ENCODE peak calls at places on chromosomes 3 and 15, in six cellular contexts. O is IMR-90, G is mesendoderm, V is mesenchymal stem cell, W is H1, N is neuronal stem cell. D is an unnamed sample.

GRCh38 chr3:100902572-100902971 is 90.6 kb downstream of the ABI3BP start:
- DNase-seq in O (peak), G (no peak), V (no peak), W (no peak), N (no peak), D (no peak)

GRCh38 chr15:66489179-66489791 is 8.3 kb downstream of the SNAPC5 start:
- DNase-seq in O (no peak), G (no peak), V (no peak), W (no peak), N (no peak), D (no peak)

GRCh38 chr3:99895706-99896441 is 78.2 kb downstream of the CMSS1 start:
- DNase-seq in O (peak), G (peak), V (peak), W (no peak), N (no peak), D (peak)

GRCh38 chr3:27659279-27660021 is 62.7 kb downstream of the EOMES start:
- DNase-seq in O (peak), G (peak), V (peak), W (no peak), N (peak), D (peak)

GRCh38 chr3:10511809-10512494 is 6.6 kb upstream of the ATP2B2 start:
- DNase-seq in O (peak), G (peak), V (peak), W (no peak), N (no peak), D (no peak)

GRCh38 chr3:155370198-155370597 is 76.7 kb upstream of the STRIT1 start:
- DNase-seq in O (no peak), G (no peak), V (no peak), W (no peak), N (no peak), D (no peak)

GRCh38 chr3:113914646-113915045 is 33.2 kb upstream of the ZDHHC23 start:
- DNase-seq in O (peak), G (no peak), V (no peak), W (no peak), N (no peak), D (no peak)

GRCh38 chr15:90213818-90214204 is 12.7 kb downstream of the SEMA4B start:
- DNase-seq in O (no peak), G (no peak), V (no peak), W (no peak), N (no peak), D (no peak)

GRCh38 chr15:91548588-91548987 is 304.9 kb upstream of the SLCO3A1 start:
- DNase-seq in O (peak), G (no peak), V (no peak), W (no peak), N (no peak), D (no peak)

GRCh38 chr3:197366301-197367044 is 68.1 kb upstream of the DLG1 start:
- DNase-seq in O (no peak), G (no peak), V (no peak), W (no peak), N (no peak), D (no peak)

GRCh38 chr3:120092444-120092843 is 1.8 kb downstream of the GSK3B start:
- DNase-seq in O (no peak), G (no peak), V (no peak), W (no peak), N (no peak), D (no peak)

GRCh38 chr3:165254812-165255211 is 58.6 kb upstream of the SLITRK3 start:
- DNase-seq in O (no peak), G (peak), V (peak), W (no peak), N (peak), D (peak)

GRCh38 chr3:45654344-45654934 is 34.8 kb upstream of the SACM1L start:
- DNase-seq in O (no peak), G (no peak), V (no peak), W (no peak), N (no peak), D (peak)

GRCh38 chr15:73305331-73306211 is 63.2 kb downstream of the HCN4 start:
- DNase-seq in O (peak), G (peak), V (peak), W (peak), N (peak), D (peak)

DNA sequence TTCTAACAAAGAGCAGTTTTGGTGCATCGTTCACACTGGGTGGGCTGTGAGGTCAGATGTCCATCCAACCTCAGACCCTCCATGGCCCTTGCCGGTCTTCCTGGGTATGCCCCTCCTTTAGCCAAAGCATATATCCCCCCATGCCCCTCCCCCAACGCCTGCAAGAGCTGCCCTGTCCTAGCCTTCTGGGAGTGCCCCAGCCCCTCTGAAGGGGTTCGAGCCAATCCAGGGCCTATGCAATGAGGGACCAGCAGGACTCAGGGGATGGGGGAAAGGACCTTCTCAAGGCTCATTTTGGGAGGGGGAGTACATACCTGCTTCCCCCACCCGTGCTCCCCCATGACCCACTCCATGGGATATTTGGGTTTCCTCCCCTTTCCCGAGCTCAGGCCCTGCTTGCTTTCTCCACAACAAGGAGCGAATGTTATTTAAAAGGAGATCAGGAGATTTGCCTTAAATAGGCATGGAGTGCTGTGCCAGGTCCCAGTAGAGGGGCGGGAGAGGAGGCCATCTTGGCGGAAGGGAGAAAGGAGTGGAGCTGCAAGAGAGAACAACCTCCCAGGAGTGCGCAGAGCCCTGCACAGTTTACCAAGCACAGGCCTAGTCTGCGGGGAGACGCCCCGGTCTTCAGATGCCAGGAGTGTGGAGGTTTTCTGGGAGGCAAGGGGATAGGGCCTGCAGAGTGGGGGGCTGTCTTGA is 18.2 kb downstream of the PIF1 start:
- DNase-seq in O (no peak), G (peak), V (no peak), W (no peak), N (no peak), D (no peak)
- H2AK5ac ChIP-seq in O (no peak), G (no peak), V (no peak), W (peak), N (peak), D (peak)

GRCh38 chr15:52714968-52715367 is 35.8 kb upstream of the ATOSA start:
- DNase-seq in O (no peak), G (no peak), V (no peak), W (no peak), N (no peak), D (no peak)

GRCh38 chr15:52710050-52710709 is 31.0 kb upstream of the ATOSA start:
- DNase-seq in O (no peak), G (no peak), V (no peak), W (no peak), N (no peak), D (no peak)

GRCh38 chr15:52706091-52706490 is 26.9 kb upstream of the ATOSA start:
- DNase-seq in O (no peak), G (no peak), V (no peak), W (no peak), N (no peak), D (no peak)

GRCh38 chr15:52710710-52711107 is 31.5 kb upstream of the ATOSA start:
- DNase-seq in O (no peak), G (no peak), V (no peak), W (no peak), N (no peak), D (no peak)

GRCh38 chr15:52709172-52709979 is 30.2 kb upstream of the ATOSA start:
- DNase-seq in O (no peak), G (peak), V (no peak), W (peak), N (no peak), D (peak)
- H3K4me3 ChIP-seq in O (no peak), G (no peak), V (no peak), W (peak), N (no peak), D (no peak)

GRCh38 chr3:130838898-130839572 is 54.8 kb upstream of the ATP2C1 start:
- DNase-seq in O (no peak), G (no peak), V (no peak), W (no peak), N (no peak), D (peak)
- H2AK5ac ChIP-seq in O (no peak), G (no peak), V (no peak), W (no peak), N (no peak), D (no peak)

GRCh38 chr3:143171656-143172055 is 52.1 kb downstream of the CHST2 start:
- DNase-seq in O (peak), G (no peak), V (no peak), W (no peak), N (no peak), D (no peak)
- H3K4me3 ChIP-seq in O (no peak), G (no peak), V (no peak), W (no peak), N (no peak), D (no peak)

GRCh38 chr15:79900087-79900486 is 3.3 kb upstream of the MTHFS start:
- DNase-seq in O (no peak), G (no peak), V (no peak), W (no peak), N (no peak), D (no peak)

GRCh38 chr15:79897380-79897678 is 515 bp upstream of the MTHFS start:
- DNase-seq in O (no peak), G (no peak), V (no peak), W (no peak), N (no peak), D (no peak)

GRCh38 chr15:79897701-79898113 is 893 bp upstream of the MTHFS start:
- DNase-seq in O (no peak), G (no peak), V (no peak), W (no peak), N (no peak), D (no peak)

GRCh38 chr15:79896634-79897379 is at the start of gene MTHFS:
- DNase-seq in O (peak), G (peak), V (peak), W (peak), N (peak), D (peak)

DNA sequence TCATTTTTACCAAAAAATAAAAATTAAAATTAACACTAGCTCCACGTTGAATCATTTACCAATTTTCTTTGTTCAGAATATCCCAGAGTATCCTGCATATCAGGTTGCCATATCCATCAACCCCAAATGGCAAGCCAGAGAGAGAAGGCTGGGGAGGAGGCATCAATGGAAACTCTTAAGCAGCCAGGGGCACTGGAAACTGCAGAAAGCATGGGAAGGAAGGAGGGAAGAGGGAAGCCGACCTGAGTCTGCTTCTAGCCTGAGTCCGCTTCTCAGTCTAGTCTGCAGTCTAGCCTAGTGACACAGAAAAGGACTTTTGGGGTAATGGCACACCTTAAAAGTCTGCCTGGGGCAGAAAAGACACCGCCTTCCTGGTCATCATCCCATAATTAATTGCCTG is 1.6 kb upstream of the MTHFS start:
- DNase-seq in O (no peak), G (no peak), V (no peak), W (no peak), N (no peak), D (no peak)
- H2AK5ac ChIP-seq in O (peak), G (no peak), V (peak), W (no peak), N (no peak), D (no peak)

GRCh38 chr15:65029736-65030208 is 333 bp upstream of the MTFMT start:
- DNase-seq in O (no peak), G (no peak), V (no peak), W (no peak), N (no peak), D (no peak)
- H3K4me3 ChIP-seq in O (peak), G (no peak), V (no peak), W (peak), N (no peak), D (peak)

GRCh38 chr15:64843996-64844395 is 2.3 kb downstream of the PLEKHO2 start:
- DNase-seq in O (no peak), G (no peak), V (no peak), W (no peak), N (no peak), D (no peak)

GRCh38 chr15:64845826-64846225 is 4.1 kb downstream of the PLEKHO2 start:
- DNase-seq in O (no peak), G (no peak), V (no peak), W (no peak), N (no peak), D (no peak)

GRCh38 chr15:64844576-64845140 is 2.9 kb downstream of the PLEKHO2 start:
- DNase-seq in O (no peak), G (no peak), V (no peak), W (no peak), N (no peak), D (no peak)

GRCh38 chr15:64846246-64846645 is 4.5 kb downstream of the PLEKHO2 start:
- DNase-seq in O (no peak), G (no peak), V (no peak), W (no peak), N (no peak), D (no peak)

DNA sequence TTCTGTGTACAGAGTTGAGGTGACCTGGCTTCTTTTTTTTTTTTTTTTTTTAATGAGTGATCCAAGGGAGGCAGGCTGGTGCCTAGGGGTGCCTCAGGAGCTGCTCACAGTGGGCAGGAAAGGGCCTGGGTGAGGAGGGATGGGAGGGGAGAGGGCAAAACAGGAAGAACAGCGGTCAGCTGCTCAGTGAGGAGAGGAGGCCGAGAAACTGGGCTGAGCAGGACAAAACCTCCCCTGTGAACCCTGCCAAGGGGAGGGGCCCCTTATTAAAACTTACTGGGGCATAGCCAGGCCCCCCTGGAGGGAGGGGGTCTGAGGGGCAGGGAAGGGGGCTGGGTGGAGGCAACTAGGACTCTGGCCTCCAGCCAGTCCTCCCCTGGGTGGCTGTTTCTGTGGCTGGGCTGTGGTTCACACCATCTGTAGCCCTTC is 3.5 kb downstream of the PLEKHO2 start:
- DNase-seq in O (no peak), G (no peak), V (no peak), W (no peak), N (no peak), D (no peak)
- H2AK5ac ChIP-seq in O (peak), G (no peak), V (no peak), W (peak), N (no peak), D (no peak)

GRCh38 chr15:58063612-58064011 is 1.9 kb downstream of the ALDH1A2 start:
- DNase-seq in O (no peak), G (no peak), V (no peak), W (no peak), N (no peak), D (no peak)

GRCh38 chr15:58065445-58066041 is at the start of gene ALDH1A2:
- DNase-seq in O (no peak), G (peak), V (no peak), W (no peak), N (peak), D (peak)

GRCh38 chr15:58065011-58065444 is 483 bp downstream of the ALDH1A2 start:
- DNase-seq in O (no peak), G (peak), V (no peak), W (no peak), N (peak), D (no peak)

GRCh38 chr15:58064119-58065010 is 1.1 kb downstream of the ALDH1A2 start:
- DNase-seq in O (no peak), G (no peak), V (no peak), W (no peak), N (no peak), D (no peak)

GRCh38 chr15:58066042-58066867 is 744 bp upstream of the ALDH1A2 start:
- DNase-seq in O (peak), G (peak), V (peak), W (no peak), N (peak), D (peak)
- H3K4me3 ChIP-seq in O (peak), G (peak), V (peak), W (peak), N (peak), D (peak)

DNA sequence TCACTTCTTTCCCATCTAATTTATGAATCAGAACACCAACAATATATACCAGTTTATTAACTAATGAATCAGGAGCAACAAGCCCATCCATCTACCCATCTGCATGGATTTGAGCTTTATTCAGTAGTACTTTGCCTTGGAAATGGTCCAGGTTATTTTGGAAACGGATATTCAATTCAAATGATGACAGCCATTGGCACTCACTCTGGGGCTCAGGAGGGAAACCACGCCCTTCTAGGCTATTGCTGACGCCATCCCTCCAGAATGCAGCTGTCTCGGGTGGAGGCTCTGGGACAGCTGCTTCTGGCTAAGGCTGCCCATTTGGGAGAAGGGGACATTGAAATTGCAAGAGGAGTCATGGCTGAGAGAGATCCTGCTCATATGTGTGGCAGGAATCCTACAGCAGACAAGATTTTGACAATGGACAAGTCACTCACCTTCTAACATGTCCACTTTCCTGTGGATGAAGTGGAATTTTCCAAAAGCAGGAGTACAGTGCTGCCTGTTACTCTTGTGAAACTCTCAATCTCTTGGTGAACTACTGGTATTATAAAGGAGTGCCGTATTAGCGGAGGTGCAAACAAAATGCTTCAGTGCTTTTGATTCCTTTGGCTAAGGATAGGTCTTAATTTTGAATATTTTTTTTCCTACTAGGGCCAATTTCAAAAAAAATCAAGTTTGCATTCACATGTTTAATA is 29.3 kb upstream of the TRAK1 start:
- DNase-seq in O (peak), G (peak), V (peak), W (no peak), N (no peak), D (peak)
- H2AK5ac ChIP-seq in O (peak), G (no peak), V (no peak), W (peak), N (no peak), D (no peak)

GRCh38 chr3:44504566-44504965 is 27.1 kb upstream of the ZNF445 start:
- DNase-seq in O (no peak), G (no peak), V (no peak), W (no peak), N (no peak), D (no peak)

GRCh38 chr3:44495636-44496415 is 18.4 kb upstream of the ZNF445 start:
- DNase-seq in O (no peak), G (no peak), V (no peak), W (no peak), N (no peak), D (peak)

GRCh38 chr3:44501971-44502370 is 24.5 kb upstream of the ZNF445 start:
- DNase-seq in O (peak), G (no peak), V (no peak), W (no peak), N (no peak), D (no peak)

GRCh38 chr3:44499149-44499898 is 21.9 kb upstream of the ZNF445 start:
- DNase-seq in O (no peak), G (no peak), V (no peak), W (no peak), N (no peak), D (no peak)
- H3K4me3 ChIP-seq in O (no peak), G (peak), V (peak), W (no peak), N (no peak), D (no peak)

D was measured in trophoblast cell.